ENCODE peak calls at places on chromosomes 11 and 22, in six cellular contexts. One of them, this sample, is unnamed.

GRCh38 chr11:67582026-67582425 is 1.6 kb upstream of the GSTP1 start:
- DNase-seq in NCI-H748 treated with DMSO at 0.1 percent for 48 hours: no peak
- DNase-seq in left cardiac atrium: no peak
- DNase-seq in lower leg skin: no peak
- DNase-seq in HTR-8/SVneo: no peak
- DNase-seq in CD8-positive, alpha-beta T cell: no peak
- DNase-seq in this sample: no peak

GRCh38 chr11:48182860-48183526 is 33.6 kb upstream of the OR4B1 start:
- DNase-seq in HTR-8/SVneo: no peak
- DNase-seq in left cardiac atrium: peak
- DNase-seq in lower leg skin: no peak
- DNase-seq in NCI-H748 treated with DMSO at 0.1 percent for 48 hours: no peak
- DNase-seq in CD8-positive, alpha-beta T cell: no peak
- DNase-seq in this sample: no peak

GRCh38 chr11:36744375-36745168 is 146.5 kb upstream of the RAG2 start:
- DNase-seq in lower leg skin: peak
- DNase-seq in CD8-positive, alpha-beta T cell: peak
- DNase-seq in HTR-8/SVneo: peak
- DNase-seq in left cardiac atrium: peak
- DNase-seq in NCI-H748 treated with DMSO at 0.1 percent for 48 hours: no peak
- DNase-seq in this sample: peak

GRCh38 chr11:78022397-78023396 is at the start of gene KCTD14:
- DNase-seq in CD8-positive, alpha-beta T cell: no peak
- DNase-seq in NCI-H748 treated with DMSO at 0.1 percent for 48 hours: peak
- DNase-seq in HTR-8/SVneo: peak
- DNase-seq in lower leg skin: no peak
- DNase-seq in left cardiac atrium: peak
- DNase-seq in this sample: no peak

GRCh38 chr11:4049006-4049405 is 45.6 kb upstream of the RRM1 start:
- DNase-seq in CD8-positive, alpha-beta T cell: no peak
- DNase-seq in NCI-H748 treated with DMSO at 0.1 percent for 48 hours: no peak
- DNase-seq in lower leg skin: no peak
- DNase-seq in left cardiac atrium: no peak
- DNase-seq in HTR-8/SVneo: no peak
- DNase-seq in this sample: no peak

GRCh38 chr22:46664301-46664855 is 44.2 kb downstream of the GRAMD4 start:
- DNase-seq in NCI-H748 treated with DMSO at 0.1 percent for 48 hours: no peak
- DNase-seq in CD8-positive, alpha-beta T cell: no peak
- DNase-seq in left cardiac atrium: no peak
- DNase-seq in HTR-8/SVneo: no peak
- DNase-seq in lower leg skin: no peak
- DNase-seq in this sample: no peak

GRCh38 chr11:65851811-65852507 is 6.0 kb downstream of the CFL1 start:
- DNase-seq in NCI-H748 treated with DMSO at 0.1 percent for 48 hours: no peak
- DNase-seq in CD8-positive, alpha-beta T cell: no peak
- DNase-seq in HTR-8/SVneo: no peak
- DNase-seq in lower leg skin: no peak
- DNase-seq in left cardiac atrium: no peak
- DNase-seq in this sample: no peak

GRCh38 chr11:119373917-119374631 is 7.4 kb downstream of the USP2 start:
- DNase-seq in CD8-positive, alpha-beta T cell: no peak
- DNase-seq in HTR-8/SVneo: peak
- DNase-seq in left cardiac atrium: peak
- DNase-seq in lower leg skin: peak
- DNase-seq in NCI-H748 treated with DMSO at 0.1 percent for 48 hours: peak
- DNase-seq in this sample: no peak

GRCh38 chr22:48567213-48567975 is 1260.3 kb downstream of the BRD1 start:
- DNase-seq in NCI-H748 treated with DMSO at 0.1 percent for 48 hours: no peak
- DNase-seq in lower leg skin: no peak
- DNase-seq in HTR-8/SVneo: no peak
- DNase-seq in left cardiac atrium: no peak
- DNase-seq in CD8-positive, alpha-beta T cell: no peak
- DNase-seq in this sample: no peak

GRCh38 chr22:50189184-50189848 is 3.6 kb downstream of the TRABD start:
- DNase-seq in left cardiac atrium: peak
- DNase-seq in NCI-H748 treated with DMSO at 0.1 percent for 48 hours: no peak
- DNase-seq in CD8-positive, alpha-beta T cell: no peak
- DNase-seq in HTR-8/SVneo: no peak
- DNase-seq in lower leg skin: no peak
- DNase-seq in this sample: no peak

GRCh38 chr11:12768731-12769673 is 94.8 kb downstream of the TEAD1 start:
- DNase-seq in left cardiac atrium: no peak
- DNase-seq in HTR-8/SVneo: no peak
- DNase-seq in CD8-positive, alpha-beta T cell: no peak
- DNase-seq in lower leg skin: no peak
- DNase-seq in NCI-H748 treated with DMSO at 0.1 percent for 48 hours: no peak
- DNase-seq in this sample: no peak

GRCh38 chr11:122863704-122864326 is 18.7 kb upstream of the JHY start:
- DNase-seq in CD8-positive, alpha-beta T cell: peak
- DNase-seq in HTR-8/SVneo: peak
- DNase-seq in lower leg skin: no peak
- DNase-seq in NCI-H748 treated with DMSO at 0.1 percent for 48 hours: peak
- DNase-seq in left cardiac atrium: no peak
- DNase-seq in this sample: peak

GRCh38 chr11:5690216-5690615 is 626 bp downstream of the TRIM22 start:
- DNase-seq in lower leg skin: no peak
- DNase-seq in NCI-H748 treated with DMSO at 0.1 percent for 48 hours: no peak
- DNase-seq in left cardiac atrium: no peak
- DNase-seq in HTR-8/SVneo: no peak
- DNase-seq in CD8-positive, alpha-beta T cell: no peak
- DNase-seq in this sample: no peak

GRCh38 chr11:1763336-1763795 is 361 bp downstream of the CTSD start:
- DNase-seq in CD8-positive, alpha-beta T cell: no peak
- DNase-seq in HTR-8/SVneo: no peak
- DNase-seq in left cardiac atrium: peak
- DNase-seq in NCI-H748 treated with DMSO at 0.1 percent for 48 hours: no peak
- DNase-seq in lower leg skin: peak
- DNase-seq in this sample: no peak

GRCh38 chr11:11813288-11813962 is 28.3 kb upstream of the USP47 start:
- DNase-seq in HTR-8/SVneo: peak
- DNase-seq in left cardiac atrium: peak
- DNase-seq in CD8-positive, alpha-beta T cell: no peak
- DNase-seq in lower leg skin: no peak
- DNase-seq in NCI-H748 treated with DMSO at 0.1 percent for 48 hours: no peak
- DNase-seq in this sample: no peak

GRCh38 chr11:111194789-111195188 is 50.7 kb upstream of the POU2AF2 start:
- DNase-seq in HTR-8/SVneo: no peak
- DNase-seq in NCI-H748 treated with DMSO at 0.1 percent for 48 hours: no peak
- DNase-seq in left cardiac atrium: no peak
- DNase-seq in lower leg skin: no peak
- DNase-seq in CD8-positive, alpha-beta T cell: no peak
- DNase-seq in this sample: no peak

GRCh38 chr11:33033493-33033892 is 5.9 kb upstream of the TCP11L1 start:
- DNase-seq in left cardiac atrium: no peak
- DNase-seq in NCI-H748 treated with DMSO at 0.1 percent for 48 hours: no peak
- DNase-seq in HTR-8/SVneo: no peak
- DNase-seq in CD8-positive, alpha-beta T cell: no peak
- DNase-seq in lower leg skin: no peak
- DNase-seq in this sample: no peak

GRCh38 chr11:67629386-67630229 is at the start of gene NUDT8:
- DNase-seq in left cardiac atrium: peak
- DNase-seq in NCI-H748 treated with DMSO at 0.1 percent for 48 hours: peak
- DNase-seq in CD8-positive, alpha-beta T cell: peak
- DNase-seq in HTR-8/SVneo: peak
- DNase-seq in lower leg skin: peak
- DNase-seq in this sample: peak

GRCh38 chr11:126080206-126080941 is 17.7 kb upstream of the CDON start:
- DNase-seq in lower leg skin: peak
- DNase-seq in HTR-8/SVneo: no peak
- DNase-seq in left cardiac atrium: no peak
- DNase-seq in CD8-positive, alpha-beta T cell: no peak
- DNase-seq in NCI-H748 treated with DMSO at 0.1 percent for 48 hours: no peak
- DNase-seq in this sample: no peak

GRCh38 chr22:39155421-39155820 is 2.9 kb upstream of the CBX7 start:
- DNase-seq in NCI-H748 treated with DMSO at 0.1 percent for 48 hours: no peak
- DNase-seq in CD8-positive, alpha-beta T cell: no peak
- DNase-seq in left cardiac atrium: no peak
- DNase-seq in lower leg skin: no peak
- DNase-seq in HTR-8/SVneo: no peak
- DNase-seq in this sample: no peak

GRCh38 chr11:18471995-18472394 is 16.3 kb downstream of the LDHAL6A start:
- DNase-seq in NCI-H748 treated with DMSO at 0.1 percent for 48 hours: no peak
- DNase-seq in HTR-8/SVneo: no peak
- DNase-seq in CD8-positive, alpha-beta T cell: no peak
- DNase-seq in lower leg skin: no peak
- DNase-seq in left cardiac atrium: no peak
- DNase-seq in this sample: no peak

This sample was measured in T-cell.